ENCODE peak calls at places on chromosomes 5 and 9, in eight cellular contexts. A is stimulated activated CD8-positive, alpha-beta memory T cell treated with anti-CD3 and anti-CD28 coated beads, Interleukin-2, amount 100 ng/mL, for 1 hour; U is body of pancreas; C is naive thymus-derived CD8-positive, alpha-beta T cell; I is glutamatergic neuron; B is Calu3; H is iris pigment epithelial cell; G is nucleus accumbens. Q is an unnamed sample.

GRCh38 chr5:52830700-52831099 is 43.0 kb downstream of the ITGA1 start:
- DNase-seq in A (no peak), U (no peak), C (no peak), I (no peak), B (no peak), H (no peak), G (no peak), Q (no peak)

GRCh38 chr9:91727316-91727861 is 222.6 kb downstream of the ROR2 start:
- DNase-seq in A (no peak), U (peak; percentile 54), C (peak; percentile 27), I (no peak), B (peak; percentile 20), H (peak; percentile 41), G (no peak), Q (peak; percentile 57)

GRCh38 chr5:10331341-10331796 is 22.1 kb upstream of the MARCHF6 start:
- DNase-seq in A (no peak), U (peak; percentile 87), C (no peak), I (no peak), B (no peak), H (peak; percentile 84), G (no peak), Q (no peak)

GRCh38 chr5:130333089-130333488 is 428.8 kb downstream of the CHSY3 start:
- DNase-seq in A (no peak), U (no peak), C (no peak), I (no peak), B (peak; percentile 20), H (peak; percentile 78), G (no peak), Q (no peak)

GRCh38 chr9:19967567-19968459 is 179.0 kb upstream of the SLC24A2 start:
- DNase-seq in A (no peak), U (peak; percentile 10), C (no peak), I (no peak), B (no peak), H (no peak), G (no peak), Q (no peak)

GRCh38 chr5:157528036-157528632 is 47.4 kb downstream of the ADAM19 start:
- DNase-seq in A (no peak), U (no peak), C (no peak), I (no peak), B (no peak), H (peak; percentile 45), G (no peak), Q (peak; percentile 31)

GRCh38 chr9:34227445-34227844 is 48.6 kb downstream of the UBAP1 start:
- DNase-seq in A (no peak), U (no peak), C (no peak), I (no peak), B (no peak), H (peak; percentile 76), G (no peak), Q (no peak)

GRCh38 chr9:112176410-112177010 is 1.4 kb upstream of the SUSD1 start:
- DNase-seq in A (no peak), U (no peak), C (peak; percentile 27), I (no peak), B (no peak), H (no peak), G (no peak), Q (no peak)

GRCh38 chr5:178383301-178383918 is 150.8 kb upstream of the PHYKPL start:
- DNase-seq in A (no peak), U (no peak), C (no peak), I (peak; percentile 6), B (no peak), H (no peak), G (no peak), Q (no peak)